ENCODE peak calls at places on chromosomes 7 and 10, in nine cellular contexts. R is GM20000, O is choroid plexus epithelial cell, N is Calu3, Y is astrocyte of the spinal cord, J is neural crest cell, Z is GM06990, D is progenitor cell of endocrine pancreas, P is left ventricle myocardium inferior. Q is an unnamed sample.
A peak's percentile ranks its signal among the peaks of the same experiment; 100 is the strongest.

GRCh38 chr10:48531486-48531885 is 73.4 kb downstream of the ARHGAP22 start:
- DNase-seq in J (no peak), O (no peak), D (no peak), N (no peak), Z (no peak), P (no peak), R (no peak), Y (peak; percentile 44), Q (no peak)

GRCh38 chr10:3926675-3927525 is 141.9 kb upstream of the KLF6 start:
- DNase-seq in Y (no peak), P (no peak), D (no peak), J (no peak), O (peak; percentile 69), N (no peak), Z (no peak), R (no peak), Q (no peak)

GRCh38 chr10:15419279-15419874 is 48.3 kb upstream of the FAM171A1 start:
- DNase-seq in N (peak; percentile 38), P (no peak), Z (no peak), O (peak; percentile 69), D (no peak), Y (peak; percentile 60), R (peak; percentile 49), J (peak; percentile 41), Q (no peak)

GRCh38 chr7:80783177-80783687 is 135.6 kb downstream of the SEMA3C start:
- DNase-seq in D (no peak), Z (no peak), Y (no peak), J (no peak), R (no peak), O (no peak), N (no peak), P (no peak), Q (no peak)

GRCh38 chr10:101032637-101033201 is 1.7 kb downstream of the SFXN3 start:
- DNase-seq in P (peak; percentile 57), N (peak; percentile 55), J (no peak), D (no peak), O (peak; percentile 88), R (no peak), Y (peak; percentile 89), Z (no peak), Q (peak; percentile 46)

GRCh38 chr10:43130756-43131155 is 7.5 kb upstream of the CSGALNACT2 start:
- DNase-seq in P (no peak), N (no peak), Y (no peak), J (no peak), Z (no peak), D (no peak), O (no peak), R (peak; percentile 2), Q (no peak)

GRCh38 chr10:127872011-127872741 is 20.6 kb downstream of the CLRN3 start:
- DNase-seq in O (peak; percentile 21), J (no peak), N (no peak), P (peak; percentile 51), D (no peak), Z (no peak), R (no peak), Y (no peak), Q (no peak)

GRCh38 chr10:103373544-103373943 is 5.8 kb downstream of the TAF5 start:
- DNase-seq in Y (no peak), O (no peak), P (no peak), R (no peak), N (no peak), J (no peak), D (no peak), Z (no peak), Q (no peak)

GRCh38 chr10:30763933-30764332 is 134.4 kb upstream of the LYZL2 start:
- DNase-seq in O (no peak), Z (no peak), R (no peak), J (no peak), D (no peak), Y (no peak), P (no peak), N (no peak), Q (no peak)

GRCh38 chr10:17910144-17910789 is 41.5 kb upstream of the SLC39A12 start:
- DNase-seq in N (peak; percentile 20), Y (peak; percentile 64), R (peak; percentile 34), J (peak; percentile 26), P (no peak), Z (peak; percentile 7), O (peak; percentile 80), D (no peak), Q (no peak)

GRCh38 chr7:143967398-143967797 is 12.8 kb downstream of the OR2F1 start:
- DNase-seq in Y (no peak), N (no peak), R (no peak), O (no peak), P (no peak), Z (no peak), J (no peak), D (no peak), Q (no peak)

GRCh38 chr10:60963441-60964256 is 19.7 kb upstream of the RHOBTB1 start:
- DNase-seq in R (no peak), O (peak; percentile 81), N (no peak), J (no peak), P (no peak), D (no peak), Z (no peak), Y (peak; percentile 75), Q (no peak)

GRCh38 chr7:107538001-107538400 is 25.7 kb downstream of the COG5 start:
- DNase-seq in D (no peak), N (no peak), Z (no peak), R (no peak), P (no peak), Y (no peak), J (no peak), O (no peak), Q (no peak)

GRCh38 chr7:146565872-146566271 is 449.3 kb downstream of the CNTNAP2 start:
- DNase-seq in O (no peak), Y (no peak), R (no peak), P (no peak), Z (no peak), N (no peak), J (no peak), D (no peak), Q (no peak)

GRCh38 chr7:102444961-102445673 is 11.7 kb downstream of the ORAI2 start:
- DNase-seq in N (no peak), D (no peak), J (no peak), Z (peak; percentile 79), R (peak; percentile 83), Y (no peak), O (no peak), P (no peak), Q (no peak)

DNA sequence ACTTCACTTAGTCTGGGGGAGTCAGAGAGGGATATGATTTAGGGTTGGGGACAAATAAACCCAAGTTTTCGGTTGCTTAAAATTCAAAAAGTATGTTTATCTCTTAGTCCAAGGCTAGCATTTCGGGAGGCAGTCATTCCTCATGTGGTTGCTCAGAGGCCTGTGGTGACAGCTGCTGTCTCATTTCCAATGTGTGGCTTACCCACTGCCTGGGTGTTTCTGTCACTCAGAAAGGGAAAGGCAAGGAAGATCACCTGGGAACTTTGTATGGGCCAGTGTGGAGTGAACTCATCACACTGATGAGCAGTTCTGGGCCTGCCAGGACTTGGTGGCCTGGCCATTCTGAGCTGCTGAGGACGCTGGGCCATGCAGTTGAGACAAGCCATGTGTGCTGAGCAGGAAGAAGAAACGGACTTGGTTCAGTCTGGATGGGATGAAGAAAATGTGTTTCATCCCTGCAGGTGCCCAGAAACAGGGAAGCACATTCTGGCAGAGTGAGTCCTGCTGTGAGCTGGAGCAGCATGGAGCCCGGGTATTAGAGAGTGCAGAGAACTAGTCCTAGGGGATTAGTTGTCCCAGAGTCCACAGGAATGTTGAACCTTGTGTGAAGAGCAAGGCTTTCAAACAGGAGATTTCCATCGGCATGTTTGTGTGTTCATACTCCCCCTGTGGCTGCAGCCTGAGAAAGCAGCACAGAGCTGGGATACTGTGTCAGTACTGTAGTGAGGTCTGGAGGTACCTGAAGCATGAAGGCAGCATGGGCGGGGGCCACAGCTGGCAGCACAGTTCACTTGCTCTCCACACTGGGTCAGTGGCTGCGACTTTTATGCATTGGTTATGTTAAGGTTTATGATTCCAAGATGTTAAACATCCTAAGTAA is 211.1 kb upstream of the IGFBP3 start:
- DNase-seq in D (no peak), O (peak; percentile 67), P (no peak), Y (peak; percentile 13), Z (no peak), N (peak; percentile 39), J (no peak), R (no peak), Q (no peak)
- TF ChIP-seq CTCF in D (peak; percentile 37), O (peak; percentile 72), P (no peak), Y (peak; percentile 45), Z (no peak), N (peak; percentile 51), J (peak; percentile 19), R (no peak), Q (no peak)

GRCh38 chr7:57256637-57257375 is 124.6 kb upstream of the ZNF479 start:
- DNase-seq in Y (no peak), R (no peak), O (no peak), P (no peak), J (no peak), N (no peak), D (no peak), Z (no peak), Q (no peak)
- TF ChIP-seq CTCF in Y (no peak), R (no peak), O (no peak), P (no peak), J (no peak), N (no peak), D (no peak), Z (no peak), Q (no peak)

GRCh38 chr7:50588937-50589336 is 23.7 kb upstream of the DDC start:
- DNase-seq in O (peak; percentile 7), P (no peak), Y (no peak), R (no peak), J (no peak), Z (no peak), D (no peak), N (no peak), Q (no peak)
- TF ChIP-seq CTCF in O (peak; percentile 28), P (no peak), Y (peak; percentile 37), R (no peak), J (no peak), Z (no peak), D (peak; percentile 22), N (peak; percentile 40), Q (no peak)

DNA sequence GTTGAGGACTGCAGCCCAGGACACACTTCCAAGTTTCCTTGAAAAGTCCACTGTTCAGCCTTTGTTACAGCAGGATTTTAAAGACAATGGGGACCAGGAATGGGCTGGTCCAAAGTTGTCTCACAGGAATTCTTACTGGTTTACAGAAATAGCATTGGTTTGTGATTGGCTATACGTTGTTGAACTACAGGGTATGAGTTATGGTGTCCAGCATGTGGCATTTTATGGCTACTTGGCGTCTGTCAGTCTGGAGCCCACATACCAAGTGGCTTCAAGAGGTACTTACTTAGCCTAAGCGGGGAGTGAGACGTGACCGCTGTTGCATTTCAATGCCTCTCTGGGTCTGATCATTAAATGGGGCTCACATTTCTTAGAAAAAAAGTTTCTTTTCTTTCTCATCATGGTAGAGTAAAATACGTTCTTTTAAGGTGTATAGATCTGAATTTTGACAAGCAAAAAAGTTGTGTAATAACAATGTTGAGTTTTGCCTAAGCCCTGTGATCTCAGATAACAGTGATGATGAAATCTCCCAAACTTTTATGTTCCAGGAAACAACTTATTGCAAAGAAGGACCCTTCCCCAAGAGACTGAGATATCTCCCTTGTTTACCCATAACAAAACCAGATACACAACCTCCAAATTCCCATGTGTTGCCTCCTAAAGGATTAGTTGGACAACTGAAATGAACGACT is 100.0 kb upstream of the TRIM24 start:
- DNase-seq in D (no peak), N (no peak), P (no peak), Z (no peak), Y (no peak), J (no peak), O (no peak), R (no peak), Q (no peak)
- TF ChIP-seq CTCF in D (no peak), N (no peak), P (no peak), Z (no peak), Y (no peak), J (no peak), O (no peak), R (no peak), Q (no peak)

Q was measured in omental fat pad.